ENCODE peak calls at places on chromosomes 13 and 19, in six cellular contexts. One of them, this sample, is unnamed.

GRCh38 chr13:105462098-105462497 is 1073.4 kb downstream of the EFNB2 start:
- DNase-seq in fibroblast of the aortic adventitia: no peak
- DNase-seq in epithelial cell of esophagus: peak; percentile 68
- DNase-seq in pancreas: no peak
- DNase-seq in astrocyte: no peak
- DNase-seq in epithelial cell of proximal tubule: no peak
- DNase-seq in this sample: no peak

GRCh38 chr19:5392476-5392875 is 51.9 kb upstream of the PTPRS start:
- DNase-seq in fibroblast of the aortic adventitia: no peak
- DNase-seq in epithelial cell of esophagus: no peak
- DNase-seq in pancreas: no peak
- DNase-seq in astrocyte: no peak
- DNase-seq in epithelial cell of proximal tubule: no peak
- DNase-seq in this sample: no peak

GRCh38 chr19:54252845-54253244 is 4.2 kb downstream of the LILRB5 start:
- DNase-seq in fibroblast of the aortic adventitia: no peak
- DNase-seq in epithelial cell of esophagus: no peak
- DNase-seq in pancreas: no peak
- DNase-seq in astrocyte: no peak
- DNase-seq in epithelial cell of proximal tubule: no peak
- DNase-seq in this sample: no peak

GRCh38 chr13:33184131-33184485 is 101.4 kb downstream of the STARD13 start:
- DNase-seq in fibroblast of the aortic adventitia: no peak
- DNase-seq in epithelial cell of esophagus: no peak
- DNase-seq in pancreas: no peak
- DNase-seq in astrocyte: no peak
- DNase-seq in epithelial cell of proximal tubule: no peak
- DNase-seq in this sample: no peak

GRCh38 chr19:36837525-36837901 is 674 bp downstream of the ZNF790 start:
- DNase-seq in fibroblast of the aortic adventitia: no peak
- DNase-seq in epithelial cell of esophagus: peak; percentile 17
- DNase-seq in pancreas: no peak
- DNase-seq in astrocyte: no peak
- DNase-seq in epithelial cell of proximal tubule: no peak
- DNase-seq in this sample: no peak

GRCh38 chr13:109725297-109725696 is 61.1 kb downstream of the IRS2 start:
- DNase-seq in fibroblast of the aortic adventitia: no peak
- DNase-seq in epithelial cell of esophagus: no peak
- DNase-seq in pancreas: no peak
- DNase-seq in astrocyte: no peak
- DNase-seq in epithelial cell of proximal tubule: no peak
- DNase-seq in this sample: no peak

GRCh38 chr13:32752997-32753606 is 166.8 kb downstream of the PDS5B start:
- DNase-seq in fibroblast of the aortic adventitia: no peak
- DNase-seq in epithelial cell of esophagus: no peak
- DNase-seq in pancreas: no peak
- DNase-seq in astrocyte: no peak
- DNase-seq in epithelial cell of proximal tubule: no peak
- DNase-seq in this sample: no peak

GRCh38 chr13:96991072-96991471 is 3.2 kb downstream of the OXGR1 start:
- DNase-seq in fibroblast of the aortic adventitia: no peak
- DNase-seq in epithelial cell of esophagus: peak; percentile 14
- DNase-seq in pancreas: no peak
- DNase-seq in astrocyte: no peak
- DNase-seq in epithelial cell of proximal tubule: no peak
- DNase-seq in this sample: no peak

GRCh38 chr19:45075215-45076028 is 856 bp downstream of the ZNF296 start:
- DNase-seq in fibroblast of the aortic adventitia: peak; percentile 30
- DNase-seq in epithelial cell of esophagus: peak; percentile 77
- DNase-seq in pancreas: peak; percentile 84
- DNase-seq in astrocyte: no peak
- DNase-seq in epithelial cell of proximal tubule: no peak
- DNase-seq in this sample: no peak

GRCh38 chr19:24000656-24001055 is 86.0 kb downstream of the ZNF726 start:
- DNase-seq in fibroblast of the aortic adventitia: no peak
- DNase-seq in epithelial cell of esophagus: no peak
- DNase-seq in pancreas: no peak
- DNase-seq in astrocyte: no peak
- DNase-seq in epithelial cell of proximal tubule: no peak
- DNase-seq in this sample: no peak

GRCh38 chr19:14048439-14049153 is 13.3 kb downstream of the PALM3 start:
- DNase-seq in fibroblast of the aortic adventitia: no peak
- DNase-seq in epithelial cell of esophagus: peak; percentile 25
- DNase-seq in pancreas: no peak
- DNase-seq in astrocyte: no peak
- DNase-seq in epithelial cell of proximal tubule: no peak
- DNase-seq in this sample: no peak

GRCh38 chr13:60043262-60043661 is 120.5 kb downstream of the DIAPH3 start:
- DNase-seq in fibroblast of the aortic adventitia: peak; percentile 25
- DNase-seq in epithelial cell of esophagus: no peak
- DNase-seq in pancreas: no peak
- DNase-seq in astrocyte: no peak
- DNase-seq in epithelial cell of proximal tubule: no peak
- DNase-seq in this sample: no peak

GRCh38 chr19:38155453-38155852 is 68.6 kb downstream of the DPF1 start:
- DNase-seq in fibroblast of the aortic adventitia: peak; percentile 14
- DNase-seq in epithelial cell of esophagus: peak; percentile 56
- DNase-seq in pancreas: no peak
- DNase-seq in astrocyte: no peak
- DNase-seq in epithelial cell of proximal tubule: no peak
- DNase-seq in this sample: no peak

GRCh38 chr19:5207806-5208205 is 132.8 kb downstream of the PTPRS start:
- DNase-seq in fibroblast of the aortic adventitia: no peak
- DNase-seq in epithelial cell of esophagus: no peak
- DNase-seq in pancreas: no peak
- DNase-seq in astrocyte: no peak
- DNase-seq in epithelial cell of proximal tubule: no peak
- DNase-seq in this sample: no peak

GRCh38 chr19:2618611-2619010 is 83.9 kb downstream of the GNG7 start:
- DNase-seq in fibroblast of the aortic adventitia: no peak
- DNase-seq in epithelial cell of esophagus: peak; percentile 84
- DNase-seq in pancreas: peak; percentile 18
- DNase-seq in astrocyte: peak; percentile 60
- DNase-seq in epithelial cell of proximal tubule: no peak
- DNase-seq in this sample: no peak

GRCh38 chr13:52405767-52406494 is at the start of gene THSD1:
- DNase-seq in fibroblast of the aortic adventitia: peak; percentile 55
- DNase-seq in epithelial cell of esophagus: peak; percentile 52
- DNase-seq in pancreas: peak; percentile 67
- DNase-seq in astrocyte: peak; percentile 36
- DNase-seq in epithelial cell of proximal tubule: no peak
- DNase-seq in this sample: no peak

GRCh38 chr19:47792616-47793015 is 11.7 kb downstream of the TPRX1 start:
- DNase-seq in fibroblast of the aortic adventitia: no peak
- DNase-seq in epithelial cell of esophagus: no peak
- DNase-seq in pancreas: no peak
- DNase-seq in astrocyte: no peak
- DNase-seq in epithelial cell of proximal tubule: no peak
- DNase-seq in this sample: no peak

GRCh38 chr19:47790398-47790814 is 11.9 kb downstream of the SELENOW start:
- DNase-seq in fibroblast of the aortic adventitia: peak; percentile 63
- DNase-seq in epithelial cell of esophagus: peak; percentile 65
- DNase-seq in pancreas: peak; percentile 92
- DNase-seq in astrocyte: peak; percentile 27
- DNase-seq in epithelial cell of proximal tubule: no peak
- DNase-seq in this sample: no peak

GRCh38 chr19:47796785-47797184 is 7.6 kb downstream of the TPRX1 start:
- DNase-seq in fibroblast of the aortic adventitia: no peak
- DNase-seq in epithelial cell of esophagus: no peak
- DNase-seq in pancreas: no peak
- DNase-seq in astrocyte: no peak
- DNase-seq in epithelial cell of proximal tubule: no peak
- DNase-seq in this sample: no peak

GRCh38 chr19:47797996-47798903 is 6.1 kb downstream of the TPRX1 start:
- DNase-seq in fibroblast of the aortic adventitia: no peak
- DNase-seq in epithelial cell of esophagus: no peak
- DNase-seq in pancreas: no peak
- DNase-seq in astrocyte: no peak
- DNase-seq in epithelial cell of proximal tubule: no peak
- DNase-seq in this sample: no peak

GRCh38 chr19:47794526-47794925 is 9.8 kb downstream of the TPRX1 start:
- DNase-seq in fibroblast of the aortic adventitia: no peak
- DNase-seq in epithelial cell of esophagus: no peak
- DNase-seq in pancreas: no peak
- DNase-seq in astrocyte: no peak
- DNase-seq in epithelial cell of proximal tubule: no peak
- DNase-seq in this sample: no peak
- TF ChIP-seq CTCF in fibroblast of the aortic adventitia: no peak
- TF ChIP-seq CTCF in epithelial cell of esophagus: no peak
- TF ChIP-seq CTCF in pancreas: no peak
- TF ChIP-seq CTCF in astrocyte: no peak
- TF ChIP-seq CTCF in epithelial cell of proximal tubule: peak; percentile 19
- TF ChIP-seq CTCF in this sample: no peak

GRCh38 chr19:47485210-47485609 is 1.2 kb upstream of the KPTN start:
- DNase-seq in fibroblast of the aortic adventitia: no peak
- DNase-seq in epithelial cell of esophagus: no peak
- DNase-seq in pancreas: peak; percentile 17
- DNase-seq in astrocyte: no peak
- DNase-seq in epithelial cell of proximal tubule: no peak
- DNase-seq in this sample: no peak

GRCh38 chr19:47481460-47482052 is 2.5 kb downstream of the KPTN start:
- DNase-seq in fibroblast of the aortic adventitia: no peak
- DNase-seq in epithelial cell of esophagus: no peak
- DNase-seq in pancreas: no peak
- DNase-seq in astrocyte: no peak
- DNase-seq in epithelial cell of proximal tubule: no peak
- DNase-seq in this sample: no peak

GRCh38 chr19:47480658-47481057 is 3.4 kb downstream of the KPTN start:
- DNase-seq in fibroblast of the aortic adventitia: no peak
- DNase-seq in epithelial cell of esophagus: no peak
- DNase-seq in pancreas: peak; percentile 39
- DNase-seq in astrocyte: no peak
- DNase-seq in epithelial cell of proximal tubule: no peak
- DNase-seq in this sample: no peak

GRCh38 chr19:47483800-47484690 is at the start of gene KPTN:
- DNase-seq in fibroblast of the aortic adventitia: peak; percentile 89
- DNase-seq in epithelial cell of esophagus: peak; percentile 90
- DNase-seq in pancreas: peak; percentile 95
- DNase-seq in astrocyte: peak; percentile 79
- DNase-seq in epithelial cell of proximal tubule: peak; percentile 23
- DNase-seq in this sample: peak; percentile 78

GRCh38 chr19:47483200-47483599 is 819 bp downstream of the KPTN start:
- DNase-seq in fibroblast of the aortic adventitia: no peak
- DNase-seq in epithelial cell of esophagus: no peak
- DNase-seq in pancreas: peak; percentile 70
- DNase-seq in astrocyte: no peak
- DNase-seq in epithelial cell of proximal tubule: no peak
- DNase-seq in this sample: no peak
- H3K4me3 ChIP-seq in fibroblast of the aortic adventitia: peak overlapping the region; percentile 79
- H3K4me3 ChIP-seq in epithelial cell of esophagus: peak overlapping the region; percentile 89
- H3K4me3 ChIP-seq in pancreas: peak overlapping the region; percentile 64
- H3K4me3 ChIP-seq in astrocyte: peak overlapping the region; percentile 78
- H3K4me3 ChIP-seq in epithelial cell of proximal tubule: peak overlapping the region; percentile 81
- H3K4me3 ChIP-seq in this sample: peak overlapping the region; percentile 80

DNA sequence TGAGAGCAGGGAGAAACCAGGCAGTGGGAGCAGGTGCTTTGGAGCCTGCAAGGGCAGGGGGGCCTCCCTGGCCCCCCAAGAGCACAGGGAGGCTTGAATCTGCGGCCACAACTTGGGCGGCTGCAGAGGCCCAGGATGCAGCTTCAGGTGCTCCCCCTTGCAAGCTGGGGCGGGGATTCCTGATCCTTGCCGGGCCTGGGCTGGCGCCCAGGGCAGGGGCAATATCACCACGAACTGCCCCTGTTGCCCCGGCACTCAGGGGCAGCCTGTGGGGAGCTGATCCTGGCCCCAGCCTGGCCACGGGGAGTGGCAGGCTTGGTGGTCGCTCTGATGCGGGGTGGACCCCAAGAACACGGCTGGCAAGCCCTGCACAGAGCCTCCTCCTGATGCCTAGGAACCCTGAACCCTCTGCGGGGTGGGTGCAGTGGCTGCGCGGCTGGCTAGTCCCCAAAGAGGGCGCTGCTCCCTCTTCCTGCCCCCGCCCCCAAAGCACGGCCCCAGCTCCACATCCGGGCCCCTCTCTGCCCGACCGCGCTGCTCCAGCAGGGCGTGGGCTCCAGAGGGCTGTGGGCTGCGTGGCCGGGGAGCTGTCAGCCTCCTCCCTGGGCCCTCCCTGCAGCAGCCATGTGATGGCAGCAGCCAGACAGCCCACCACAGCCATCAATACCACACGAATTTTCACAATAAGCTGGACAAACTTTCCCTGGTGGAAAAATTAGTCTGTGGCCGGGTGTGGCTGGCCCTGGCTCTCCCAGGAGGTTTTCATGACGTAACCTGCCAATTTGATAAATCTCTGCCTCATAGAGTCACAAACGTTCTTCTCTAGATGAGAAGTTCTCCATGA is 21.0 kb downstream of the TNFSF9 start:
- DNase-seq in fibroblast of the aortic adventitia: peak; percentile 63
- DNase-seq in epithelial cell of esophagus: no peak
- DNase-seq in pancreas: no peak
- DNase-seq in astrocyte: peak; percentile 68
- DNase-seq in epithelial cell of proximal tubule: no peak
- DNase-seq in this sample: no peak
- TF ChIP-seq CTCF in fibroblast of the aortic adventitia: no peak
- TF ChIP-seq CTCF in epithelial cell of esophagus: no peak
- TF ChIP-seq CTCF in pancreas: no peak
- TF ChIP-seq CTCF in astrocyte: no peak
- TF ChIP-seq CTCF in epithelial cell of proximal tubule: no peak
- TF ChIP-seq CTCF in this sample: no peak

GRCh38 chr19:47572635-47573034 is 313 bp downstream of the ZNF541 start:
- DNase-seq in fibroblast of the aortic adventitia: no peak
- DNase-seq in epithelial cell of esophagus: no peak
- DNase-seq in pancreas: peak; percentile 41
- DNase-seq in astrocyte: no peak
- DNase-seq in epithelial cell of proximal tubule: no peak
- DNase-seq in this sample: no peak

GRCh38 chr19:47569331-47569730 is 3.6 kb downstream of the ZNF541 start:
- DNase-seq in fibroblast of the aortic adventitia: no peak
- DNase-seq in epithelial cell of esophagus: no peak
- DNase-seq in pancreas: no peak
- DNase-seq in astrocyte: no peak
- DNase-seq in epithelial cell of proximal tubule: no peak
- DNase-seq in this sample: no peak

DNA sequence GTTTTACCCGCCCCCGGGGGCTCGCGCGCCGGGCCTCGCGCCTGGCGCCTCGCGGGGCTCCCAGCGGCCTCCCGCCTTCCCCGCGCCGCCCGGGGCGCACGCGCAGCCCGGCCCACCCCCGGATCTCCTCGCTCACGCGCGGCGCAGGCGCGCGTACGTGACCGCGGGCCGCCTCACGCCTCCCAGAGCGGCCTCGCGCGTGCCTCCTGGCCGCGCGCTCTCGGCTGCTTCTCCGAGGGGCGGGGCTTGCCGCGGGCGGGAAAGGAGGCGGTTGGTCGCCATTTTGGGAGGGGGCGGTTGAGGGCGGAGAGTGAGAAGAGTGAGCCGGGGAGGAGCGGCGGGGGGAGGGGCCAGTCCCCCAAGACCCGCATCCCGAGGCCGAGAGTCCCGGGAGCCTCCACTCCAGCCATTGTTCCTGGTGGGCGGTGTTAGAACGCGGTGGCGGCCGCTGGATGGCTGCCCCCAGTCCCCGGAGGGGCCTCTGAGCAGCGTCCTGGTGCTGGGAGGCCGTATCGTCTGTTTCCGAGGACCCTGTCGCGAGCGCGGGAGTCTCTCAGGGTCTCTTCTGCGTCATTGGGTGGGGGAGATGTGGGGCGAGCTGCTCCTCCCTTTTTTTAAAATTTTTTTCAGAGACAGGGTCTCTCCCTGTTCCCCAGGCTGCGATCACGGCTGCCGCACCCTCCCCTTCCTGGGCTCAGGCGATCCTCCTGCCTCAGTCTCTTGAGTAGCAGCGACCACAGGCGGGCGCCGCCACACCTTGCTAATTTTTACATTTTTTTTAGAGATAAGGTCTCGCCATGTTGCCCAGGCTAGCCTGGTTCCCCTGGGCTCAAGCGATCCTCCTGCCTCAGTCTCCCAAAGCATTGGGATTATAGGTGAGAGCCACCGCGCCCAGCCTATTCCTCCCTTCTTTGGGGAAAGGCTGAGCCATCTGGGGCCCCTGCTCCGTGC is at the start of gene ZNF541:
- DNase-seq in fibroblast of the aortic adventitia: peak; percentile 35
- DNase-seq in epithelial cell of esophagus: peak; percentile 38
- DNase-seq in pancreas: peak; percentile 69
- DNase-seq in astrocyte: peak; percentile 12
- DNase-seq in epithelial cell of proximal tubule: no peak
- DNase-seq in this sample: no peak
- H3K4me3 ChIP-seq in fibroblast of the aortic adventitia: peak within 1 kb of the TSS; percentile 49
- H3K4me3 ChIP-seq in epithelial cell of esophagus: peak within 1 kb of the TSS; percentile 30
- H3K4me3 ChIP-seq in pancreas: peak within 1 kb of the TSS; percentile 23
- H3K4me3 ChIP-seq in astrocyte: no peak within 1 kb of the TSS
- H3K4me3 ChIP-seq in epithelial cell of proximal tubule: no peak within 1 kb of the TSS
- H3K4me3 ChIP-seq in this sample: peak within 1 kb of the TSS; percentile 35